ENCODE peak calls at places on chromosomes 6 and 20, in four cellular contexts. X is CD8-positive, alpha-beta T cell; W is tibial nerve; Y is body of pancreas. O is an unnamed sample.

GRCh38 chr6:46221221-46221793 is 50.5 kb upstream of the ENPP5 start:
- DNase-seq in X (no peak), W (no peak), Y (no peak), O (peak; percentile 3)

GRCh38 chr20:59403962-59404314 is 103.5 kb downstream of the EDN3 start:
- DNase-seq in X (no peak), W (no peak), Y (no peak), O (no peak)

GRCh38 chr20:63091901-63092659 is 85.3 kb upstream of the BHLHE23 start:
- DNase-seq in X (no peak), W (no peak), Y (peak; percentile 4), O (no peak)

GRCh38 chr6:26431258-26432162 is 8.8 kb upstream of the BTN3A3 start:
- DNase-seq in X (no peak), W (no peak), Y (no peak), O (no peak)

GRCh38 chr20:25073544-25073943 is 8.4 kb downstream of the VSX1 start:
- DNase-seq in X (no peak), W (no peak), Y (no peak), O (no peak)

GRCh38 chr6:17679726-17680125 is 27.0 kb downstream of the NUP153 start:
- DNase-seq in X (no peak), W (no peak), Y (no peak), O (no peak)

GRCh38 chr6:73691512-73691911 is 4.5 kb upstream of the CD109 start:
- DNase-seq in X (no peak), W (no peak), Y (no peak), O (no peak)

GRCh38 chr20:49674383-49675352 is 39.0 kb downstream of the B4GALT5 start:
- DNase-seq in X (no peak), W (no peak), Y (no peak), O (peak; percentile 58)

GRCh38 chr6:69957990-69958559 is 91.7 kb downstream of the COL19A1 start:
- DNase-seq in X (no peak), W (no peak), Y (no peak), O (no peak)

GRCh38 chr20:39960522-39961420 is 728.3 kb downstream of the MAFB start:
- DNase-seq in X (no peak), W (no peak), Y (no peak), O (no peak)
- H3K4me3 ChIP-seq in X (no peak overlapping the region), W (no peak overlapping the region), Y (no peak overlapping the region), O (no peak overlapping the region)

GRCh38 chr6:85676086-85676729 is 33.5 kb upstream of the SYNCRIP start:
- DNase-seq in X (no peak), W (no peak), Y (no peak), O (no peak)

GRCh38 chr6:85678000-85678601 is 35.4 kb upstream of the SYNCRIP start:
- DNase-seq in X (no peak), W (no peak), Y (no peak), O (no peak)

GRCh38 chr6:85675030-85675819 is 32.5 kb upstream of the SYNCRIP start:
- DNase-seq in X (no peak), W (no peak), Y (no peak), O (no peak)

GRCh38 chr6:85678602-85679444 is 36.1 kb upstream of the SYNCRIP start:
- DNase-seq in X (peak; percentile 95), W (peak; percentile 99), Y (peak; percentile 98), O (peak; percentile 93)

DNA sequence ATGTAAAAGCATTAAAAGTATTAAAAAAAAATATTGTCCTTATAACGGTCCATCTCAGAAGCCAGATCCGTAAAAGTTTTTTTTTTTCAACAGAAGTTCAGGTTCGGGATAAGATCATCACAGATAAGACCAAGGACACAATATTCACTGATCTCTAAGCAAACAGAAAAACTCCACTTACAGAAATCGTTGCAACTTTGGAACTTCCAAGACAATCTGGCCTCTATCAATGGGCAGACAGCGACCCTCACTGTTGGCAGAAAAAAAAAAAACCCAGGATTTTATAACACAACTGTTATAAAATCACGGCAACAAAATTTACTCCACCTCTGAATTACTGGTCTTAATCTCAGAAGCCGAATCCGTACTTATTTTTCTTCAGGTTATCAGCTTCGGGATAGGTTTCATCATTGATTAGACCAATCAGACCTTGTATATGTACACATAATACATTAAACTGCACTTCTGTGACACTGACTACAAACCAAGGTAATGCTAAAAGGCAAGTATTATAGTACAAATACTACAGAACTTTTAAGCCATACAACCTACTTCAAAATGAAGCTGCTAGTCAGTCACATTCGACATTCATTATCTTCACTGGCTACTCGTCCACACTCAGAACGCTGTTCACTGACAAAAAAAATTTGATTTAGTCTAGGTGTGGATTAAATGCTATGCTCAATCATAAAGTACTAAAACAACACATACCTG is 34.7 kb upstream of the SYNCRIP start:
- DNase-seq in X (no peak), W (no peak), Y (no peak), O (no peak)
- TF ChIP-seq CTCF in X (no peak), W (no peak), Y (peak; percentile 3), O (peak; percentile 10)

DNA sequence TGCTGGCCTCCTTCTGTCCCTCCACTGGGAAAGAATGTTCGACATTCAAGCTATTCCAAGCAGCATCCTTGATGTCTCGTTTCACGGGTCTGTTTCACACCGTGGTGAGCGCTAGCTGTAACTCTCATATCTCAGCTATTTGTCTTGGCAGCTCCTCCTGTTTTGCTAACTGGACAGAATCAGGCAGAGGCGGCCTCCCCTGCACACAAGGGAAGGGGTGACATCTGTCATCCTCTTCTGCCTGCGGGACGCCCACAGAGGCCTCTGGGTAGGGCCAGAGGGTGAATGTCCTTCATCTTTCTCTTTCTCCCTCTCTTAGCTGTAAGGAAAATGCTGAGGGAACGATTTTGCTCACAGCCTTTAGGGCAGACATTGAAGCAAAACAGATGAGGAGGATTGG is 232.8 kb upstream of the GMDS start:
- DNase-seq in X (no peak), W (no peak), Y (no peak), O (no peak)
- H3K4me3 ChIP-seq in X (no peak overlapping the region), W (no peak overlapping the region), Y (no peak overlapping the region), O (no peak overlapping the region)

GRCh38 chr6:101391772-101392560 is 1.5 kb upstream of the GRIK2 start:
- DNase-seq in X (no peak), W (peak; percentile 18), Y (peak; percentile 7), O (no peak)

GRCh38 chr6:101392561-101393230 is 812 bp upstream of the GRIK2 start:
- DNase-seq in X (no peak), W (no peak), Y (peak; percentile 9), O (no peak)

GRCh38 chr6:101380861-101381630 is 12.5 kb upstream of the GRIK2 start:
- DNase-seq in X (no peak), W (no peak), Y (no peak), O (no peak)

GRCh38 chr6:101386982-101387381 is 6.5 kb upstream of the GRIK2 start:
- DNase-seq in X (no peak), W (no peak), Y (no peak), O (no peak)
- TF ChIP-seq CTCF in X (no peak), W (no peak), Y (no peak), O (peak; percentile 50)

GRCh38 chr6:152380351-152380767 is 256.8 kb downstream of the SYNE1 start:
- DNase-seq in X (no peak), W (no peak), Y (peak; percentile 25), O (peak; percentile 78)
- H3K4me3 ChIP-seq in X (no peak overlapping the region), W (peak overlapping the region; percentile 54), Y (no peak overlapping the region), O (peak overlapping the region; percentile 74)

DNA sequence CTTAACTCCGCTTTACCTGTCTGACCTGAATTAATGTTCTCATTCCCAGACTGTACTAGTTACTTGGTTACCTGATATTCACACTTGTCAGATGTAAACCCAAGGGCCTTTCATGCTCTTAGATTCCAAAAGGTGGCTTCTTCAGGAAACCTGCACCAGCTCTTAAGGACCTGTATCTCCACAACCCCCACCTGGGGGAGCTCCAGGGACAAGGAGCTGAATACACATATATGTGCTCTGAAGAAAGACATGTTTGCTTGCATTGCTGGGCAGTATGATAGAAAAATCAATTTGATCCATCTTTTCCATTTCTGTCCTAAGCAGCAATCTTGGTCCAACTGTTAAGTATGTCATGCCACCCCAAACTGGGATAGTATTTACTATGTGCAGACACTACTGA is 64.8 kb upstream of the POU3F2 start:
- DNase-seq in X (no peak), W (no peak), Y (no peak), O (no peak)
- TF ChIP-seq CTCF in X (no peak), W (no peak), Y (no peak), O (peak; percentile 59)

DNA sequence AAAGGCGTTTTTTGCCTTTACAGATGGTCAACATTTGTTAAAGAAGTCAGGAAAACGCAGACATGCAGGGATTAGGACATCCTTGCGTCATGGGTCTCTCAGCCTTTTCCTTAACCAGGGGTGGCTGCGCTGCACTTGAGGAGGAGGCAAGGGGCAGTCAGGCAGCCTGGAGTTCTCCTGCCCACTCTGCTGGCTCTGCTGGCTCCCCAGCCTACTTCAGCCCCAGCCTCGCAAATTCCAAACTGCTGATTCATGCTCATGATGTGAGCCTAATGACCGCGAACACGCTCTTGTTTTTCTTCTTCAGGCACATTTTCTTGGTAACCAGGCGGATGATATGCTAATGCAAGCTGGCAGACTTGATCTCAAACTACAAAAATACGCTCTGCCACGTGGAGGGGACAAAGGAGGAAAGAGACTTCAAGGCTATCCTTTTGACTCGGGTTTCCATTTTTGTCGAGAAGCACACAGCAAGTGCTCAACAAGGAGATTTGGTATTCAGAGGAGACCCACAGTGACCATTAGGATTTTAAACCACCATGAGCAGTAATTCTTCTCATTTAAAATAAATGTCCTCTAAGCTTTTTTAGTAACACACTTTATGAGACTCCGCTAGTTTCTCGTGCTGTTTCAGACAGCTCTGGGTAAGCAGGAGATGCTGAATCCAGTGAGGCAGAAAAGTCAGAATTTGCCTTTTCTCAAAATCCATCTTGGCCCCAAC is 290.2 kb upstream of the STXBP5 start:
- DNase-seq in X (no peak), W (peak; percentile 16), Y (peak; percentile 36), O (peak; percentile 99)
- H3K4me3 ChIP-seq in X (no peak overlapping the region), W (peak overlapping the region; percentile 38), Y (no peak overlapping the region), O (peak overlapping the region; percentile 36)